ENCODE peak calls at places on chromosomes 16 and 17, in four cellular contexts. G is body of pancreas, F is IMR-90, R is cardiac muscle cell. J is an unnamed sample.
A peak's percentile ranks its signal among the peaks of the same experiment; 100 is the strongest.

GRCh38 chr16:83932955-83933673 is 19.9 kb upstream of the OSGIN1 start:
- DNase-seq in G (no peak), R (no peak), F (peak; percentile 66), J (no peak)

GRCh38 chr17:1961187-1961586 is 63.9 kb downstream of the RTN4RL1 start:
- DNase-seq in F (no peak), R (no peak), G (no peak), J (no peak)

GRCh38 chr16:66935319-66936011 is at the start of gene CES2:
- DNase-seq in R (no peak), G (peak; percentile 81), F (peak; percentile 29), J (peak; percentile 86)

GRCh38 chr17:20955437-20956323 is 87.1 kb downstream of the USP22 start:
- DNase-seq in G (no peak), F (peak; percentile 51), R (no peak), J (no peak)

GRCh38 chr17:60327122-60327869 is 64.6 kb downstream of the USP32 start:
- DNase-seq in G (no peak), R (no peak), F (no peak), J (no peak)

GRCh38 chr16:65294708-65295107 is 172.8 kb upstream of the CDH11 start:
- DNase-seq in F (no peak), G (no peak), R (no peak), J (no peak)

GRCh38 chr16:46638947-46639925 is 18.1 kb upstream of the SHCBP1 start:
- DNase-seq in G (no peak), F (peak; percentile 73), R (no peak), J (no peak)

GRCh38 chr17:78079253-78079652 is 49.3 kb downstream of the TMC6 start:
- DNase-seq in F (no peak), R (no peak), G (no peak), J (no peak)

GRCh38 chr16:1146409-1146808 is 6.5 kb upstream of the CACNA1H start:
- DNase-seq in R (no peak), F (no peak), G (no peak), J (no peak)

GRCh38 chr17:81419333-81419885 is 24.2 kb downstream of the BAHCC1 start:
- DNase-seq in R (peak; percentile 73), G (peak; percentile 83), F (peak; percentile 91), J (peak; percentile 84)

GRCh38 chr16:47617732-47618131 is 156.6 kb downstream of the PHKB start:
- DNase-seq in R (no peak), F (no peak), G (no peak), J (no peak)

GRCh38 chr16:25006504-25007055 is 8.6 kb downstream of the ARHGAP17 start:
- DNase-seq in R (no peak), F (peak; percentile 71), G (no peak), J (no peak)

GRCh38 chr16:25010542-25010941 is 4.6 kb downstream of the ARHGAP17 start:
- DNase-seq in R (no peak), G (no peak), F (no peak), J (no peak)

GRCh38 chr16:25005445-25006306 is 9.5 kb downstream of the ARHGAP17 start:
- DNase-seq in F (no peak), R (no peak), G (no peak), J (no peak)

GRCh38 chr16:25009822-25010221 is 5.3 kb downstream of the ARHGAP17 start:
- DNase-seq in G (no peak), F (peak; percentile 57), R (no peak), J (no peak)

GRCh38 chr16:25007284-25007984 is 7.7 kb downstream of the ARHGAP17 start:
- DNase-seq in F (peak; percentile 89), G (no peak), R (no peak), J (no peak)
- H3K4me1 ChIP-seq in F (peaks cover 26% of the 10 kb centered on the region), G (peaks cover 28% of the 10 kb centered on the region), R (no peaks in the 10 kb centered on the region), J (peaks cover 34% of the 10 kb centered on the region)

DNA sequence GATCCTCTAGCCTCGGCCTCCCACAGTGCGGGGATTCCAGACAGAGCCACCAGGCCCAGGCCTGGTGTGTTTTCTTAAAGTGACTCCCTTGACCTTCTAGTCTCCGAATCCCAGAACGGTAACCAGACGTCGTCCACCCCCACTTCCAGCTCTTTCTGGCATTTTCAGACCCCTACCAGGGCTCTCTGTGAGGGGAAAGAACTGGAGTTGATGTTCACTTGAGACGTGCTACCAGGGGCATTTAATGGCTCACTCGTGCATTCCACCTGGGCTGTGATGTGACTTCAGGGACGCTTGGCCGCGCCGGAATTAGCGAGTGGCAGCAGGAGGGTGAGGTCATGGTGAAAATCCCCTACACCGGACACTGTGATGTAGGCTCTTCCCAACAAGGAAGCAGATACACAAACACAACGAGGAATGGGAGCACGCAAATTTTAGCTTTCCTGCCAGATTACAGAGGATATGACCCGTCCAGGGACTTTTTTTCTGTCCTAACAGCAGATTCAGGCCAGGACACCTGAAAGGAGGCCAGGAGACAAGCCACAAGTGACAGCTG is 1.1 kb upstream of the GNA13 start:
- DNase-seq in F (no peak), G (peak; percentile 61), R (no peak), J (peak; percentile 25)
- H3K4me1 ChIP-seq in F (peaks cover 2% of the 10 kb centered on the region), G (peaks cover 30% of the 10 kb centered on the region), R (peaks cover 18% of the 10 kb centered on the region), J (peaks cover 31% of the 10 kb centered on the region)

GRCh38 chr17:4837471-4838305 is 4.5 kb downstream of the MINK1 start:
- DNase-seq in R (no peak), G (no peak), F (no peak), J (no peak)
- H3K4me1 ChIP-seq in R (peaks cover 26% of the 10 kb centered on the region), G (peaks cover 47% of the 10 kb centered on the region), F (peaks cover 19% of the 10 kb centered on the region), J (peaks cover 59% of the 10 kb centered on the region)

GRCh38 chr16:4206680-4207079 is 35.2 kb downstream of the SRL start:
- DNase-seq in F (no peak), G (no peak), R (no peak), J (no peak)
- H3K4me1 ChIP-seq in F (no peaks in the 10 kb centered on the region), G (no peaks in the 10 kb centered on the region), R (peaks cover 19% of the 10 kb centered on the region), J (peaks cover 5% of the 10 kb centered on the region)

DNA sequence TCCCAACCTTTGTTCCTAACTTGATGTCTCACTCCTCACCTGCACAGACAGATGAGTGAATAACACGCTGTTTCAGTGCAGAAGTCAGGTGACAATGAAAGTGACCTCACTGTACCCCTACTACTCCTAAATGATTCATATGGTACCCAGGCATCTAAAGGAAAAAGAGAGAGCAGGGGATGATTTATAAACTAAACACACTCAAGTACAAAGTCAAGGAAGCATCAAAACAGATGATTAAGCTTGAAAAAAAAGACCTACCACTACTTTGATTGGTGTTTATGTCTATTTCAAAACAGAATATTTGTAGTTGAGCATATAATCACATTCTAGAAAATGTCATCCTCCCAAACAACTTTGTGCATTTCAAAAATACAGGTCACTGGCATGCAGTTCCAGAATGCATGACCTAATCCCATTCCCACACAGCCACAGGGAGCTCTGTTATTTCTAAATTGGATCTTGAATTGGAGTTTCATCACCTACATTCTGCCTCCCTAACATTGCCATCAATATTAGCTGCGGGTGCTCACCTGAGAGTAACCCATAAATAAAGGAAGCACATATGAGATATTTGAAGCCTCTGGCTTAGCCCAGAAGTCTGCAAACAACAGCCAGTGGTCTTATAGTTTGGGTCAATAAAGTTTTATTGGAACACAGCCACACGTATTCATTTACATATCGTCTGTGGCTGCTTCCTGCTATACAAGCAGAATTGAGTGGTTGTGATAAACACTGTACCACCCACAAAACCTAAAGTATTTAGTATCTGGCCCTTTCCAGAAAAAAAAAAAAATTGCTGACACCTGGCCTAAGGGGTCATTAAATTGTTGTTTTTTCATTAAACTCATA is 14.0 kb downstream of the HS3ST3A1 start:
- DNase-seq in G (no peak), R (no peak), F (peak; percentile 55), J (no peak)
- H3K4me1 ChIP-seq in G (no peaks in the 10 kb centered on the region), R (peaks cover 5% of the 10 kb centered on the region), F (peaks cover 17% of the 10 kb centered on the region), J (no peaks in the 10 kb centered on the region)

GRCh38 chr17:57537524-57538410 is 207.3 kb downstream of the CCDC182 start:
- DNase-seq in F (no peak), G (no peak), R (no peak), J (no peak)

GRCh38 chr17:57535652-57536018 is 209.5 kb downstream of the CCDC182 start:
- DNase-seq in G (no peak), F (no peak), R (no peak), J (no peak)

GRCh38 chr17:57534863-57535651 is 210.0 kb downstream of the CCDC182 start:
- DNase-seq in F (no peak), G (peak; percentile 36), R (no peak), J (no peak)

GRCh38 chr17:57536789-57537523 is 208.1 kb downstream of the CCDC182 start:
- DNase-seq in G (no peak), F (no peak), R (no peak), J (no peak)

GRCh38 chr17:57536289-57536688 is 208.8 kb downstream of the CCDC182 start:
- DNase-seq in R (no peak), G (no peak), F (no peak), J (no peak)
- H3K4me1 ChIP-seq in R (peaks cover 50% of the 10 kb centered on the region), G (peaks cover 40% of the 10 kb centered on the region), F (peaks cover 3% of the 10 kb centered on the region), J (peaks cover 12% of the 10 kb centered on the region)

GRCh38 chr16:81567087-81567486 is 122.5 kb downstream of the CMIP start:
- DNase-seq in G (no peak), F (no peak), R (no peak), J (no peak)
- H3K4me1 ChIP-seq in G (peaks cover 10% of the 10 kb centered on the region), F (peaks cover 7% of the 10 kb centered on the region), R (no peaks in the 10 kb centered on the region), J (peaks cover 35% of the 10 kb centered on the region)

GRCh38 chr17:49450735-49451134 is 36.1 kb upstream of the PHB1 start:
- DNase-seq in F (peak; percentile 35), R (no peak), G (no peak), J (no peak)
- H3K4me1 ChIP-seq in F (peaks cover 2% of the 10 kb centered on the region), R (peaks cover 14% of the 10 kb centered on the region), G (peaks cover 6% of the 10 kb centered on the region), J (no peaks in the 10 kb centered on the region)

DNA sequence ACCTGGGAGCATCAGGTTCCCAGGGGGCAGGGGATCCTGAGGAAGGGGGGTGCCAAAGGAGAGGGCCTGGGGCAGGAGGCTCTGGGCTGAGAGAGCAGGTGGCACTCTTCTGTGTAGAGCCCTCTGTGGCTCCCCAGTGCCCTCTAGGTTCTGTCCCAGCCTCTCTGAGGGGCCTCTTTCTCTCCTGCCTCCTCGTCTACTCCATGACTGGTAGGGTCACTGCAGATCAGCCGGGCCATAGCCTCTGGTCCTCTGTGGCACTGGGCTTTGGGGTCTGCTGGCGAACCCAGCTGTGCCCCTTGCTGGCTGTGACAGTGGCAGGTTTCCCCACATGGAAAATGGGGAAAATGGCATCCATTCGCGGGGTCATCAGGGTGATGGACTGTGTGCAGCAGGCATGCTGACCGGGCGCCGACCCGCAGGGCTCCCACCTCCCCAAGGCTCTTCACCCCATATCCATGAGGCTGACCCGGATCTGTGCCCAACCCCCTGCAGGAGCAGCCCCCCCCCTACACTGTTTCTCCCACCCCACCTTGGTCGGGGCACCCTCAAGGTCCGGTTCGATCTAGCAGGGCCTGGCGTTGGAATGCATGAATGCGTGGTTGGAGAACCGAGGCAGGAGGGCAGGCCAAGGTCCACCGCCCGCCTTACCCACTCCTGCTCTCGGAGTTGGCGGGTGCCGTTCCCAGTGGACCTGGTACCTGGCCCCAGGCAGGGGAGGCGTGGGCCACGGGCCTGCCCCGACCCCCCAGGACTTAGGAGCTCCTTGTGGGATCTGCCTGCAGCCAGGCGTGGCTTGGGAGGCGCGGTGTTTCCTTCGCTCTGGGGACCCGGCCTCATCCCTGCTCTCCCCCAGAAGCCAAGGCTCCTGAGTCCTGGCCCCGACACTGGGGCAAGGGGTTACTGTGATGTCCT is 6.5 kb downstream of the GLIS2 start:
- DNase-seq in F (no peak), G (no peak), R (no peak), J (no peak)
- H3K4me1 ChIP-seq in F (peaks cover 28% of the 10 kb centered on the region), G (peaks cover 82% of the 10 kb centered on the region), R (peaks cover 49% of the 10 kb centered on the region), J (peaks cover 72% of the 10 kb centered on the region)

J was measured in stomach.